ENCODE peak calls at places on chromosomes 3 and 15, in four cellular contexts. One of them, this sample, is unnamed.

GRCh38 chr15:86872782-86873181 is 793.1 kb downstream of the AGBL1 start:
- DNase-seq in glutamatergic neuron: no peak
- DNase-seq in spleen: no peak
- DNase-seq in AG09319: no peak
- DNase-seq in this sample: no peak

GRCh38 chr3:127632035-127632434 is 3.0 kb downstream of the PODXL2 start:
- DNase-seq in AG09319: no peak
- DNase-seq in spleen: no peak
- DNase-seq in glutamatergic neuron: no peak
- DNase-seq in this sample: no peak

GRCh38 chr3:135558906-135559305 is 406.6 kb upstream of the PPP2R3A start:
- DNase-seq in glutamatergic neuron: no peak
- DNase-seq in AG09319: no peak
- DNase-seq in spleen: no peak
- DNase-seq in this sample: no peak

GRCh38 chr3:71486831-71487230 is 96.7 kb downstream of the FOXP1 start:
- DNase-seq in AG09319: no peak
- DNase-seq in spleen: no peak
- DNase-seq in glutamatergic neuron: no peak
- DNase-seq in this sample: no peak

GRCh38 chr3:185063431-185063830 is 89.4 kb downstream of the C3orf70 start:
- DNase-seq in AG09319: no peak
- DNase-seq in glutamatergic neuron: no peak
- DNase-seq in spleen: no peak
- DNase-seq in this sample: no peak

GRCh38 chr3:123723527-123724168 is 138.8 kb upstream of the HACD2 start:
- DNase-seq in spleen: no peak
- DNase-seq in glutamatergic neuron: peak; percentile 51
- DNase-seq in AG09319: no peak
- DNase-seq in this sample: peak; percentile 81

GRCh38 chr15:74957301-74958035 is 896 bp upstream of the RPP25 start:
- DNase-seq in AG09319: no peak
- DNase-seq in spleen: peak; percentile 80
- DNase-seq in glutamatergic neuron: no peak
- DNase-seq in this sample: peak; percentile 69

GRCh38 chr3:104396974-104397669 is 969.6 kb upstream of the ALCAM start:
- DNase-seq in AG09319: no peak
- DNase-seq in glutamatergic neuron: no peak
- DNase-seq in spleen: no peak
- DNase-seq in this sample: no peak

GRCh38 chr15:63997715-63998442 is 48.4 kb downstream of the DAPK2 start:
- DNase-seq in AG09319: no peak
- DNase-seq in glutamatergic neuron: no peak
- DNase-seq in spleen: no peak
- DNase-seq in this sample: no peak

GRCh38 chr15:45469429-45469828 is 53.1 kb downstream of the SLC30A4 start:
- DNase-seq in glutamatergic neuron: no peak
- DNase-seq in spleen: no peak
- DNase-seq in AG09319: no peak
- DNase-seq in this sample: no peak

GRCh38 chr3:171309906-171310359 is 150.3 kb downstream of the TNIK start:
- DNase-seq in spleen: no peak
- DNase-seq in glutamatergic neuron: no peak
- DNase-seq in AG09319: no peak
- DNase-seq in this sample: no peak

GRCh38 chr15:44726568-44727461 is 9.5 kb upstream of the TRIM69 start:
- DNase-seq in AG09319: peak; percentile 77
- DNase-seq in glutamatergic neuron: no peak
- DNase-seq in spleen: no peak
- DNase-seq in this sample: no peak

This sample was measured in retina.